ENCODE peak calls at places on chromosome 20, in six cellular contexts. E is dermis microvascular lymphatic vessel endothelial cell; C is cardiac fibroblast; J is mucosa of descending colon; G is effector memory CD4-positive, alpha-beta T cell; S is mesendoderm. O is an unnamed sample.

GRCh38 chr20:41275181-41275793 is 42.2 kb downstream of the ZHX3 start:
- DNase-seq in J (no peak), S (no peak), G (no peak), E (peak; percentile 41), C (peak; percentile 65), O (no peak)

GRCh38 chr20:35702824-35703695 is 3.9 kb downstream of the ROMO1 start:
- DNase-seq in C (no peak), E (no peak), S (no peak), G (no peak), J (no peak), O (no peak)

GRCh38 chr20:2820896-2821869 is 5.0 kb downstream of the TMEM239 start:
- DNase-seq in G (no peak), J (no peak), S (peak; percentile 39), C (no peak), E (no peak), O (no peak)

GRCh38 chr20:1943267-1944002 is 48.2 kb downstream of the SIRPA start:
- DNase-seq in E (no peak), S (no peak), J (peak; percentile 41), C (peak; percentile 65), G (no peak), O (no peak)

GRCh38 chr20:5880326-5880725 is 70.0 kb downstream of the TRMT6 start:
- DNase-seq in S (no peak), J (no peak), C (no peak), E (no peak), G (no peak), O (peak; percentile 14)

GRCh38 chr20:44730441-44730840 is 15.2 kb upstream of the KCNK15 start:
- DNase-seq in G (no peak), S (no peak), J (no peak), E (no peak), C (peak; percentile 94), O (no peak)

GRCh38 chr20:61538481-61539265 is 286.6 kb downstream of the CDH4 start:
- DNase-seq in G (no peak), S (no peak), J (no peak), E (no peak), C (no peak), O (no peak)

GRCh38 chr20:52747736-52748135 is 224.4 kb upstream of the TSHZ2 start:
- DNase-seq in J (no peak), S (peak; percentile 67), C (no peak), E (peak; percentile 4), G (no peak), O (peak; percentile 1)

GRCh38 chr20:35953411-35954199 is 697 bp downstream of the SCAND1 start:
- DNase-seq in G (peak; percentile 62), C (peak; percentile 9), J (peak; percentile 49), E (peak; percentile 24), S (peak; percentile 61), O (peak; percentile 76)

GRCh38 chr20:43409041-43409913 is 48.4 kb upstream of the SRSF6 start:
- DNase-seq in S (peak; percentile 79), C (peak; percentile 65), G (no peak), E (peak; percentile 2), J (peak; percentile 16), O (peak; percentile 42)

GRCh38 chr20:44153636-44154043 is 33.3 kb downstream of the JPH2 start:
- DNase-seq in C (peak; percentile 13), E (no peak), S (peak; percentile 87), G (peak; percentile 20), J (no peak), O (no peak)

GRCh38 chr20:51562027-51562333 is 19.5 kb upstream of the NFATC2 start:
- DNase-seq in E (no peak), J (no peak), S (no peak), G (no peak), C (no peak), O (no peak)

GRCh38 chr20:6502219-6502618 is 265.3 kb upstream of the BMP2 start:
- DNase-seq in G (no peak), J (no peak), C (peak; percentile 24), E (no peak), S (no peak), O (no peak)

GRCh38 chr20:17809714-17810631 is 110.2 kb downstream of the BANF2 start:
- DNase-seq in E (no peak), S (peak; percentile 12), G (no peak), C (no peak), J (no peak), O (no peak)

GRCh38 chr20:31517373-31517772 is 3.1 kb downstream of the HM13 start:
- DNase-seq in G (no peak), C (peak; percentile 60), S (peak; percentile 86), E (no peak), J (peak; percentile 49), O (no peak)

GRCh38 chr20:11429168-11429567 is 488.5 kb upstream of the BTBD3 start:
- DNase-seq in S (no peak), C (peak; percentile 13), J (no peak), E (no peak), G (no peak), O (no peak)

GRCh38 chr20:52379723-52380336 is 188.3 kb upstream of the ZFP64 start:
- DNase-seq in G (no peak), E (peak; percentile 21), C (peak; percentile 31), J (peak; percentile 72), S (peak; percentile 42), O (peak; percentile 20)

GRCh38 chr20:20247234-20247633 is 120.7 kb upstream of the INSM1 start:
- DNase-seq in E (no peak), J (no peak), C (no peak), S (no peak), G (no peak), O (no peak)

GRCh38 chr20:2692886-2693285 is 306 bp downstream of the EBF4 start:
- DNase-seq in J (no peak), G (no peak), C (no peak), S (no peak), E (no peak), O (no peak)

GRCh38 chr20:53126185-53126584 is 154.0 kb downstream of the TSHZ2 start:
- DNase-seq in C (no peak), S (no peak), J (no peak), G (no peak), E (peak; percentile 80), O (no peak)

GRCh38 chr20:48722737-48723191 is 105.0 kb downstream of the PREX1 start:
- DNase-seq in C (peak; percentile 69), S (peak; percentile 28), G (no peak), J (peak; percentile 19), E (peak; percentile 48), O (peak; percentile 57)

GRCh38 chr20:18727032-18727508 is 86.5 kb upstream of the SCP2D1 start:
- DNase-seq in E (no peak), C (no peak), G (no peak), S (peak; percentile 42), J (peak; percentile 39), O (no peak)

GRCh38 chr20:41411458-41411857 is 44.8 kb upstream of the EMILIN3 start:
- DNase-seq in S (no peak), E (no peak), G (no peak), J (no peak), C (peak; percentile 61), O (peak; percentile 10)

GRCh38 chr20:5557123-5557522 is 193.1 kb upstream of the SHLD1 start:
- DNase-seq in J (peak; percentile 83), C (peak; percentile 61), G (peak; percentile 10), S (peak; percentile 60), E (peak; percentile 27), O (peak; percentile 73)

GRCh38 chr20:6746901-6747609 is 20.4 kb upstream of the BMP2 start:
- DNase-seq in S (peak; percentile 73), G (no peak), J (no peak), E (no peak), C (peak; percentile 58), O (peak; percentile 9)

GRCh38 chr20:8305449-8305978 is 173.4 kb downstream of the PLCB1 start:
- DNase-seq in E (peak; percentile 11), S (peak; percentile 84), G (peak; percentile 50), J (peak; percentile 77), C (peak; percentile 64), O (peak; percentile 84)

GRCh38 chr20:58239216-58239615 is 10.8 kb upstream of the ANKRD60 start:
- DNase-seq in C (no peak), E (no peak), J (no peak), G (no peak), S (no peak), O (no peak)

GRCh38 chr20:46458891-46459750 is 52.7 kb upstream of the ELMO2 start:
- DNase-seq in J (peak; percentile 77), G (no peak), S (peak; percentile 89), C (no peak), E (no peak), O (no peak)

GRCh38 chr20:33209789-33210188 is 7.4 kb upstream of the BPIFA3 start:
- DNase-seq in S (peak; percentile 90), C (peak; percentile 59), J (peak; percentile 83), E (peak; percentile 51), G (no peak), O (peak; percentile 63)

GRCh38 chr20:17735206-17735804 is 35.5 kb downstream of the BANF2 start:
- DNase-seq in J (no peak), G (no peak), E (no peak), S (peak; percentile 28), C (peak; percentile 47), O (no peak)

GRCh38 chr20:53723621-53724020 is 130.0 kb upstream of the ZNF217 start:
- DNase-seq in J (no peak), S (no peak), G (no peak), E (peak; percentile 70), C (no peak), O (no peak)

GRCh38 chr20:13492001-13492480 is 146.7 kb downstream of the TASP1 start:
- DNase-seq in J (no peak), E (peak; percentile 50), G (no peak), C (peak; percentile 90), S (peak; percentile 88), O (no peak)

GRCh38 chr20:20412750-20413149 is 44.8 kb downstream of the INSM1 start:
- DNase-seq in S (no peak), C (no peak), E (no peak), G (no peak), J (no peak), O (no peak)

GRCh38 chr20:51562334-51563140 is 20.0 kb upstream of the NFATC2 start:
- DNase-seq in E (peak; percentile 92), J (peak; percentile 61), G (no peak), S (peak; percentile 91), C (peak; percentile 92), O (no peak)

GRCh38 chr20:12090920-12091319 is 173.2 kb downstream of the BTBD3 start:
- DNase-seq in J (peak; percentile 27), G (no peak), S (no peak), E (no peak), C (no peak), O (no peak)

GRCh38 chr20:42530855-42531674 is 658.6 kb downstream of the PTPRT start:
- DNase-seq in S (peak; percentile 56), C (peak; percentile 6), E (no peak), J (peak; percentile 14), G (no peak), O (peak; percentile 39)

GRCh38 chr20:12458241-12458640 is 540.5 kb downstream of the BTBD3 start:
- DNase-seq in J (no peak), G (no peak), S (no peak), E (no peak), C (no peak), O (no peak)